ENCODE peak calls at places on chromosome 2, in ten cellular contexts. X is stomach, Y is tibial nerve, L is keratinocyte, M is mammary epithelial cell, E is aorta, K is lung, Q is A549, S is colonic mucosa, J is right cardiac atrium. W is an unnamed sample. For H3K4me1 and H3K9me3, the result is how much of the 10 kb centered on the place peaks cover.

GRCh38 chr2:230758566-230759480 is 46.2 kb downstream of the CAB39 start:
- DNase-seq in K (no peak), M (peak), E (no peak), Y (no peak), L (no peak), X (no peak), S (no peak), J (no peak), Q (no peak), W (no peak)

GRCh38 chr2:25697559-25698341 is 24.4 kb upstream of the DTNB start:
- DNase-seq in L (no peak), S (no peak), Q (no peak), J (no peak), M (no peak), Y (no peak), E (no peak), K (no peak), X (no peak), W (no peak)

GRCh38 chr2:3037196-3038194 is 340.1 kb downstream of the EIPR1 start:
- DNase-seq in Q (no peak), S (no peak), M (no peak), L (no peak), K (no peak), E (no peak), J (no peak), Y (no peak), X (no peak), W (no peak)

GRCh38 chr2:20584637-20585321 is 66.1 kb downstream of the HS1BP3 start:
- DNase-seq in K (peak), S (no peak), M (peak), Y (no peak), L (no peak), J (peak), X (peak), Q (peak), E (peak), W (no peak)

GRCh38 chr2:189465478-189465877 is 24.2 kb downstream of the WDR75 start:
- DNase-seq in X (no peak), E (no peak), M (no peak), Q (no peak), J (no peak), L (no peak), K (no peak), Y (no peak), S (no peak), W (no peak)

GRCh38 chr2:190804182-190804795 is 76.3 kb upstream of the GLS start:
- DNase-seq in J (no peak), Q (no peak), L (no peak), M (no peak), E (no peak), X (no peak), S (no peak), K (no peak), Y (no peak), W (peak)

GRCh38 chr2:187986392-187987105 is 305.1 kb upstream of the GULP1 start:
- DNase-seq in Q (no peak), K (no peak), X (no peak), Y (no peak), M (peak), S (no peak), E (no peak), J (no peak), L (peak), W (no peak)

GRCh38 chr2:160169401-160169918 is 30.6 kb downstream of the ITGB6 start:
- DNase-seq in Y (no peak), J (no peak), E (no peak), L (no peak), X (no peak), S (no peak), M (no peak), K (peak), Q (no peak), W (no peak)

GRCh38 chr2:233331536-233331935 is 22.8 kb upstream of the DGKD start:
- DNase-seq in S (peak), K (peak), Q (no peak), X (peak), E (no peak), Y (peak), M (no peak), L (no peak), J (peak), W (peak)

GRCh38 chr2:222468338-222468737 is 44.0 kb downstream of the SGPP2 start:
- DNase-seq in X (peak), K (no peak), L (no peak), Y (no peak), Q (no peak), E (no peak), S (no peak), M (no peak), J (peak), W (no peak)

GRCh38 chr2:226079677-226080076 is 680.2 kb downstream of the NYAP2 start:
- DNase-seq in Q (no peak), L (peak), S (no peak), E (no peak), M (peak), Y (no peak), X (no peak), K (no peak), J (no peak), W (no peak)

GRCh38 chr2:7884338-7884737 is 797.5 kb upstream of the ID2 start:
- DNase-seq in J (no peak), K (no peak), L (no peak), Q (no peak), S (no peak), X (no peak), M (no peak), Y (no peak), E (no peak), W (no peak)

GRCh38 chr2:234137400-234138014 is 87.0 kb downstream of the SPP2 start:
- DNase-seq in L (no peak), Q (peak), X (no peak), E (no peak), J (no peak), M (peak), Y (no peak), K (no peak), S (no peak), W (peak)

GRCh38 chr2:143802871-143803650 is 673.8 kb downstream of the ARHGAP15 start:
- DNase-seq in Y (no peak), S (no peak), M (no peak), X (no peak), Q (no peak), E (no peak), J (no peak), L (no peak), K (no peak), W (no peak)

GRCh38 chr2:106296182-106296815 is 102.2 kb upstream of the UXS1 start:
- DNase-seq in Y (no peak), X (no peak), J (no peak), K (no peak), Q (no peak), E (no peak), M (no peak), S (no peak), L (no peak), W (no peak)

GRCh38 chr2:893311-893710 is 57.3 kb upstream of the SNTG2 start:
- DNase-seq in L (no peak), S (peak), K (peak), J (no peak), Y (no peak), X (peak), E (no peak), Q (no peak), M (no peak), W (no peak)

GRCh38 chr2:69177063-69177771 is 164.2 kb downstream of the ANTXR1 start:
- DNase-seq in S (peak), Y (peak), L (no peak), M (peak), J (peak), K (peak), X (peak), Q (no peak), E (peak), W (no peak)

GRCh38 chr2:182522428-182522896 is 95.6 kb upstream of the PDE1A start:
- DNase-seq in X (no peak), E (no peak), K (no peak), J (no peak), L (no peak), Y (no peak), S (no peak), Q (no peak), M (no peak), W (no peak)

GRCh38 chr2:217756375-217757107 is 246.3 kb downstream of the TNS1 start:
- DNase-seq in X (peak), M (no peak), J (peak), L (no peak), E (peak), S (peak), Y (peak), K (peak), Q (peak), W (peak)

GRCh38 chr2:150165988-150166965 is 321.2 kb downstream of the RND3 start:
- DNase-seq in Y (no peak), K (peak), L (no peak), Q (peak), M (peak), E (no peak), X (peak), S (no peak), J (no peak), W (no peak)

GRCh38 chr2:215435261-215435808 is 533 bp downstream of the FN1 start:
- DNase-seq in E (peak), K (peak), Y (no peak), J (peak), M (no peak), X (peak), L (no peak), Q (peak), S (no peak), W (no peak)

GRCh38 chr2:127525692-127526141 is 572 bp downstream of the IWS1 start:
- DNase-seq in X (no peak), Y (no peak), E (no peak), J (no peak), L (no peak), S (peak), Q (peak), M (peak), K (no peak), W (peak)

GRCh38 chr2:230717595-230717994 is 5.0 kb downstream of the CAB39 start:
- DNase-seq in M (no peak), S (no peak), E (no peak), J (no peak), L (no peak), Y (no peak), X (no peak), Q (no peak), K (no peak), W (no peak)

GRCh38 chr2:130795431-130795830 is 40.1 kb downstream of the AMER3 start:
- DNase-seq in L (no peak), E (no peak), K (no peak), X (no peak), J (no peak), S (no peak), Q (no peak), M (peak), Y (no peak), W (no peak)

GRCh38 chr2:72026819-72027425 is 120.7 kb downstream of the CYP26B1 start:
- DNase-seq in Q (no peak), Y (no peak), M (no peak), X (no peak), J (no peak), K (no peak), L (no peak), E (no peak), S (peak), W (no peak)

GRCh38 chr2:240355962-240356361 is 79.5 kb upstream of the GPC1 start:
- DNase-seq in E (peak), J (no peak), L (no peak), X (no peak), S (no peak), K (no peak), Q (no peak), Y (no peak), M (no peak), W (no peak)

GRCh38 chr2:149387411-149387810 is 57.0 kb downstream of the LYPD6 start:
- DNase-seq in K (no peak), L (no peak), Y (no peak), J (no peak), S (no peak), M (no peak), E (no peak), Q (no peak), X (no peak), W (no peak)

GRCh38 chr2:69017080-69017479 is 4.1 kb downstream of the ANTXR1 start:
- DNase-seq in M (no peak), Q (no peak), J (no peak), K (no peak), X (no peak), Y (no peak), E (no peak), L (no peak), S (no peak), W (no peak)

GRCh38 chr2:46355756-46356155 is 58.5 kb downstream of the EPAS1 start:
- DNase-seq in L (no peak), M (no peak), Q (no peak), X (no peak), K (no peak), E (no peak), Y (no peak), J (no peak), S (no peak), W (no peak)

GRCh38 chr2:186594001-186594722 is 4.3 kb downstream of the ITGAV start:
- DNase-seq in M (no peak), X (no peak), Y (no peak), K (no peak), S (no peak), J (no peak), Q (no peak), E (no peak), L (no peak), W (no peak)

GRCh38 chr2:43749583-43749982 is 24.3 kb upstream of the DYNC2LI1 start:
- DNase-seq in E (no peak), Y (no peak), Q (no peak), M (no peak), J (no peak), K (no peak), L (no peak), X (no peak), S (no peak), W (no peak)

GRCh38 chr2:15006667-15007066 is 374.1 kb downstream of the LRATD1 start:
- DNase-seq in L (no peak), Y (no peak), S (no peak), Q (no peak), J (no peak), M (peak), E (no peak), K (no peak), X (no peak), W (no peak)

GRCh38 chr2:216616083-216616678 is 17.0 kb upstream of the IGFBP2 start:
- DNase-seq in X (no peak), K (no peak), L (no peak), E (no peak), M (no peak), Y (no peak), S (no peak), Q (no peak), J (no peak), W (no peak)

GRCh38 chr2:98908909-98909308 is 27.1 kb downstream of the CRACDL start:
- DNase-seq in Y (no peak), X (peak), S (no peak), L (no peak), Q (no peak), M (peak), E (no peak), K (peak), J (no peak), W (no peak)

GRCh38 chr2:37287966-37288365 is 36.7 kb downstream of the PRKD3 start:
- DNase-seq in E (no peak), X (no peak), L (no peak), Q (peak), K (no peak), M (no peak), J (no peak), S (no peak), Y (no peak), W (no peak)

GRCh38 chr2:237449193-237449797 is 35.3 kb upstream of the COL6A3 start:
- DNase-seq in K (peak), X (no peak), S (no peak), Q (no peak), J (peak), L (no peak), M (no peak), Y (peak), E (peak), W (no peak)

GRCh38 chr2:173986805-173987204 is 21.6 kb upstream of the SP3 start:
- DNase-seq in M (no peak), Y (no peak), K (no peak), J (peak), S (no peak), L (no peak), E (no peak), Q (no peak), X (no peak), W (no peak)

GRCh38 chr2:241636983-241637232 is at the start of gene THAP4:
- DNase-seq in K (peak), Q (no peak), J (peak), X (peak), E (peak), M (no peak), Y (no peak), L (no peak), S (peak), W (no peak)

GRCh38 chr2:96204836-96205235 is 3.8 kb downstream of the STARD7 start:
- DNase-seq in Y (no peak), J (no peak), L (no peak), M (no peak), K (no peak), X (no peak), E (no peak), S (no peak), Q (no peak), W (no peak)

GRCh38 chr2:96202152-96202856 is 6.3 kb downstream of the STARD7 start:
- DNase-seq in K (peak), Y (no peak), X (no peak), L (no peak), S (no peak), J (no peak), E (no peak), M (no peak), Q (no peak), W (no peak)

GRCh38 chr2:96201338-96201737 is 7.3 kb downstream of the STARD7 start:
- DNase-seq in E (no peak), Q (no peak), Y (no peak), M (no peak), J (no peak), L (no peak), X (no peak), S (no peak), K (no peak), W (no peak)

GRCh38 chr2:96205238-96205637 is 3.4 kb downstream of the STARD7 start:
- DNase-seq in E (no peak), J (no peak), M (peak), Q (no peak), X (no peak), K (no peak), Y (no peak), S (no peak), L (no peak), W (no peak)

GRCh38 chr2:96203130-96204028 is 5.2 kb downstream of the STARD7 start:
- DNase-seq in Y (no peak), Q (no peak), S (no peak), E (no peak), K (peak), J (no peak), L (no peak), X (no peak), M (no peak), W (no peak)
- H3K4me1 ChIP-seq in Y (half or more), Q (half or more), S (under half), E (under half), K (under half), J (under half), L (half or more), X (half or more), M (under half), W (half or more)

GRCh38 chr2:84870306-84870705 is 10.6 kb downstream of the TRABD2A start:
- DNase-seq in L (no peak), S (no peak), J (no peak), E (no peak), X (no peak), Y (no peak), Q (no peak), K (no peak), M (no peak), W (no peak)
- H3K27ac ChIP-seq in L (no peak), S (no peak), J (no peak), E (no peak), X (no peak), Y (no peak), Q (no peak), K (no peak), M (no peak), W (no peak)

GRCh38 chr2:123154195-123154594 is 870.9 kb upstream of the CNTNAP5 start:
- DNase-seq in K (no peak), J (no peak), M (no peak), S (no peak), Y (no peak), E (no peak), Q (no peak), L (no peak), X (no peak), W (no peak)
- H3K9me3 ChIP-seq in K (under half), J (under half), M (under half), S (under half), Y (under half), E (under half), Q (under half), L (under half), X (under half), W (under half)

DNA sequence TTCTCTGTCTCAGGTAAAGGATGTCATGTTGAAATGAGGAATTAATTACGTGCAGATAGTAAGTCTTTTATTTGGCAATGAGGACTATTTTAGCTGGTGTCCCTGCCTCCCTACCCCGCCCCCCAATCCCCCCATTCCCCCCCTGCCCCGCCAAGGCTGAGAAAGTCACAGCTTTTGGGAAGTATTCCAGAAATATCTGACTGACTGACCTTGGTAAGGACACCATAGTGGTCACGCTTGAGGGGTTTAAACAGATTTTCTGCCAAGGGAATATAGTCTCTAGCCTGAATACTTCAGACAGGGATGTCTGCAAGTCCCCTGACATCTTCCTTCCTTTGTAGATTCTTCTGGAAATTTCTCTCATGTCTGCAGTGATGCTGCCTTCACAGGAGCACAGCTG is 53.8 kb upstream of the MGAT5 start:
- DNase-seq in M (no peak), E (no peak), S (no peak), L (no peak), K (no peak), Y (no peak), J (no peak), X (no peak), Q (no peak), W (no peak)
- H3K4me1 ChIP-seq in M (under half), E (under half), S (under half), L (under half), K (under half), Y (under half), J (under half), X (under half), Q (under half), W (half or more)

W was measured in CD4-positive, alpha-beta memory T cell.